ENCODE peak calls at places on chromosomes 5 and 9, in six cellular contexts. G is BE2C; J is upper lobe of left lung; R is CD8-positive, alpha-beta T cell; L is GM12865; U is kidney epithelial cell. C is an unnamed sample.

GRCh38 chr9:88420227-88420626 is 32.0 kb downstream of the SPIN1 start:
- DNase-seq in R (no peak), L (no peak), J (no peak), G (no peak), U (no peak), C (no peak)

GRCh38 chr5:154038241-154038603 is 488 bp downstream of the FAM114A2 start:
- DNase-seq in L (peak), R (peak), J (peak), U (no peak), G (peak), C (no peak)

GRCh38 chr9:69173891-69174644 is at the start of gene TJP2:
- DNase-seq in R (peak), J (peak), L (peak), U (no peak), G (peak), C (no peak)

GRCh38 chr9:136576269-136576626 is 30.4 kb upstream of the NOTCH1 start:
- DNase-seq in G (no peak), R (no peak), J (peak), L (peak), U (peak), C (no peak)

GRCh38 chr9:75500479-75500878 is 390.0 kb upstream of the PCSK5 start:
- DNase-seq in L (no peak), J (no peak), G (no peak), U (no peak), R (no peak), C (no peak)

GRCh38 chr9:35609001-35609819 is 4.1 kb downstream of the TESK1 start:
- DNase-seq in G (no peak), J (no peak), R (no peak), U (no peak), L (no peak), C (no peak)

GRCh38 chr5:4020386-4020785 is 424.8 kb downstream of the IRX1 start:
- DNase-seq in L (no peak), G (no peak), R (no peak), U (no peak), J (no peak), C (no peak)

GRCh38 chr9:97751510-97751909 is 54.4 kb upstream of the XPA start:
- DNase-seq in J (no peak), R (no peak), L (no peak), G (no peak), U (no peak), C (no peak)

GRCh38 chr5:126875303-126875785 is 98.4 kb downstream of the LMNB1 start:
- DNase-seq in U (no peak), J (no peak), R (no peak), G (no peak), L (no peak), C (no peak)

GRCh38 chr5:74290634-74291033 is 349.9 kb downstream of the ENC1 start:
- DNase-seq in U (no peak), J (no peak), G (no peak), R (no peak), L (no peak), C (no peak)

GRCh38 chr5:59745422-59745863 is 148.1 kb downstream of the PDE4D start:
- DNase-seq in G (no peak), L (no peak), U (no peak), R (no peak), J (peak), C (no peak)

GRCh38 chr9:127873886-127874285 is 3.6 kb downstream of the AK1 start:
- DNase-seq in R (no peak), G (peak), L (no peak), J (peak), U (no peak), C (no peak)

GRCh38 chr9:130398487-130399240 is 46.1 kb upstream of the ASS1 start:
- DNase-seq in J (no peak), R (no peak), L (no peak), G (no peak), U (no peak), C (no peak)

GRCh38 chr9:73683862-73684591 is 532.4 kb downstream of the ANXA1 start:
- DNase-seq in J (no peak), G (peak), U (no peak), R (no peak), L (peak), C (peak)

GRCh38 chr9:108933231-108933630 is 693 bp downstream of the ELP1 start:
- DNase-seq in J (no peak), U (peak), L (no peak), G (no peak), R (no peak), C (no peak)

GRCh38 chr9:126489604-126490593 is 123.8 kb upstream of the LMX1B start:
- DNase-seq in U (no peak), L (no peak), G (no peak), R (no peak), J (peak), C (no peak)

GRCh38 chr5:138927979-138928378 is 52.8 kb upstream of the LRRTM2 start:
- DNase-seq in R (no peak), U (no peak), L (no peak), G (peak), J (no peak), C (no peak)

GRCh38 chr9:130518198-130518597 is 61.2 kb upstream of the FUBP3 start:
- DNase-seq in U (no peak), L (no peak), R (no peak), J (no peak), G (no peak), C (no peak)

GRCh38 chr5:149759986-149760699 is 30.0 kb downstream of the PPARGC1B start:
- DNase-seq in J (no peak), G (no peak), L (no peak), U (no peak), R (no peak), C (no peak)

GRCh38 chr5:136042665-136043121 is 13.9 kb downstream of the TGFBI start:
- DNase-seq in U (no peak), J (no peak), G (no peak), R (no peak), L (no peak), C (no peak)

GRCh38 chr9:91795500-91796241 is 154.4 kb downstream of the ROR2 start:
- DNase-seq in G (no peak), L (no peak), U (no peak), R (no peak), J (no peak), C (no peak)

GRCh38 chr5:112329429-112330090 is 89.5 kb downstream of the EPB41L4A start:
- DNase-seq in U (no peak), J (no peak), G (no peak), L (peak), R (no peak), C (no peak)

GRCh38 chr5:147455321-147455720 is 54.5 kb downstream of the DPYSL3 start:
- DNase-seq in L (peak), U (no peak), R (no peak), J (no peak), G (no peak), C (peak)

GRCh38 chr9:135077497-135078200 is 9.8 kb upstream of the OLFM1 start:
- DNase-seq in U (no peak), J (peak), L (no peak), G (no peak), R (no peak), C (no peak)

GRCh38 chr9:16275795-16276624 is 594.5 kb downstream of the BNC2 start:
- DNase-seq in L (no peak), G (no peak), R (no peak), J (no peak), U (no peak), C (no peak)

GRCh38 chr5:142609142-142609541 is 76.7 kb downstream of the FGF1 start:
- DNase-seq in G (no peak), U (no peak), J (peak), L (no peak), R (no peak), C (no peak)

GRCh38 chr5:35618791-35619190 is 1.1 kb downstream of the SPEF2 start:
- DNase-seq in U (no peak), G (no peak), L (no peak), R (no peak), J (no peak), C (no peak)

GRCh38 chr9:4430492-4431261 is 59.6 kb upstream of the SLC1A1 start:
- DNase-seq in L (peak), R (no peak), J (no peak), G (no peak), U (no peak), C (no peak)

GRCh38 chr9:131701789-131702337 is 38.0 kb downstream of the RAPGEF1 start:
- DNase-seq in L (no peak), G (no peak), J (no peak), U (no peak), R (no peak), C (no peak)
- H3K4me3 ChIP-seq in L (no peak), G (no peak), J (no peak), U (no peak), R (no peak), C (no peak)

DNA sequence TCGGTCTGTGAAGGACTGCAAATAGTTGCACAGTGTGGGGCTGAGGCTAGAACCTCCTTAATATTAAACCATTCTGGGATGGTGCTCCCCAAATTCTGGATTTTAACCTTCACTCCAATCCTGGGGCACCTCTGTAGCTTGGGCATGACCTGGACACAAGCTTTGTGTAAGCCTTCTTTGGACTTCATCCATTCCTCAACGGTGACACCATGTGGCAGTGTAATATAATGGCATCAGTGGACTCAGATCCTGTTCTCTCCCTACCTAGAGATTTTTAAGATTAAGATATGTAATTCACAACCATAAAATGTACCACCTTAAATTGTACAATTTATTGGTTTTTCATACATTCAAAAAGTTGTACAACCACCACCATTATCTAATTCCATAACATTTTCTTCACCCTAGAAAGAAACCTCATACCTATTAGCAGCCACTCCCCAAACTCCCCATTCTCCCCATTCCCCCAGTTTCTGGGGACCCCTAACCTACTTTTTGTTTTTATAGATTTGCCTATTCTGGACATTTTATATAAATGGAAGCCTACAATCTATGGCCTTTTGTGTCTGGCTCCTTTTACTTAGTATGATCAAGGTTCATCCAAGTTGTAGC is 4.8 kb upstream of the PLGRKT start:
- DNase-seq in G (no peak), J (peak), L (peak), R (peak), U (no peak), C (peak)
- TF ChIP-seq CTCF in G (peak), J (peak), L (peak), R (peak), U (peak), C (peak)

DNA sequence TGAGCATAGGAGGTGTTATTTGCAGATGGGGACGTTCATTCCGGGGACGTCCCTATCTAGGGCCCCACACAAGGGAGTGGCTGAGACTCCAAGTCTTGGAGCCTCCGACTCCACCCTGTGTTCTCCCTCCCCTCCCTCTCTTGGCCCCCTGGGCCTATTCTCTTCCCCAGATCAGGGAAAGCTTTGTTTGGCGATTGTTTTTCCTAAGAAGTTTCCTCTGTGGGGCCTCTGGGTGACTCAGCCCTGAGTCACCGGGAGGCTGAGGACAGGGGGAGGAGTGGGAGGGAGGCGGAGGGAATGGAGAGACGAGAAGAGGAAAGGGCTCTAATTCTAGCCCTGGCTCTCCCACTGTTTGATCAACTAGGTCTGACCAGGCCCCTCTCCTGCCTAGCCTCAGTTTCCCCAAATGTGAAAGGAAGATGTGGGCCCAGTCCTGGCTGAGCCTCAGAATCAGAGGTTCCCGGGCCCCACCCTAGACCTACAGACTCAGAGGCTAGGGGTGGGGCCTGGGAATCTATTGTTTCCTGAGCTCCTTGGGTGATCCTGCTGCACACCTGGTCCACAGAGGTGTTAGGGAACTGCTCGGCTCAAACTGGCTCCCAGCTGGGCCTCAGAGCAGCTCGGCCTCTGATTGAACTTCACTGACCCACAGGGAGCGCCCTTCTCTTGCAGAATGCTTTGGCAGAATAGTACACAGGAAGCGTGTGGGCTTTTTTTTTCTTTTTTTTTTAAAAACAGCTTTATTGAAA is 19.2 kb downstream of the GSN start:
- DNase-seq in L (no peak), G (peak), R (no peak), J (peak), U (peak), C (peak)
- H3K4me3 ChIP-seq in L (no peak), G (no peak), R (no peak), J (peak), U (no peak), C (no peak)

DNA sequence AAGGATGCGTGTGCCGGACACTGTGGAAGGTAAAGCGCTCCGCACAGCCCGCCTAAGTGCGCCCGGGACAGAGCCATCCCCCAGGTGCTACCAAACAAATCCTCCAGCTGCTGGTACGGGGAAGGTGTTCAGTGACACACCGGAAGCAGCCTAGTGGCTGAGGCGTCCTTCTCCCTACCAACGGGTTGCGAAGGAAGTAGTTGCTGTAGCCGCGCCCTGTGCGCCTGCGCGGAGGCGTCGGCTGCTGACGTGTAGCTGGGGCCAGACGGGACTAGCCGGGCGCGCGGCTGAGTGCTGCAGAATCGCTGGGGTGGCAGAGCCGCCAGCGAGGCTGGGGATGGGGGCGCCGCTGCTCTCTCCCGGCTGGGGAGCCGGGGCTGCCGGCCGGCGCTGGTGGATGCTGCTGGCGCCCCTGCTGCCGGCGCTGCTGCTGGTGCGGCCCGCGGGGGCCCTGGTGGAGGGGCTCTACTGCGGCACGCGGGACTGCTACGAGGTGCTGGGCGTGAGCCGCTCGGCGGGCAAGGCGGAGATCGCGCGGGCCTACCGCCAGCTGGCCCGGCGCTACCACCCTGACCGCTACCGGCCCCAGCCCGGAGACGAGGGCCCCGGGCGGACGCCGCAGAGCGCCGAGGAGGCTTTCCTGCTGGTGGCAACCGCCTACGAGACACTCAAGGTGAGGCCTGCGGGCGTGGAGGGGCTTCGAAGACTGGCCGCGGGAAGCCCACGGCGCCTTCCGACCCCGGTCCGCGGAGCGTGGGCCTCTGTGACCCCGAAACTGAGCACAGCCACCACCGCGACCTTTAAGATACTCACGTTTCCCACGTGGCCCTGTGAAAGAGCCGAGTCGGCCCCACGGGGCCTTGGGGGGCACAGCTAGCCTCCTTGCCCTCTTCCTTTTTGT is at the start of gene DNAJC25:
- DNase-seq in L (peak), G (peak), J (peak), R (peak), U (peak), C (peak)
- TF ChIP-seq CTCF in L (no peak), G (no peak), J (peak), R (no peak), U (no peak), C (no peak)